ENCODE peak calls at places on chromosomes 12 and 14, in seven cellular contexts. L, O, N, T, A, J and G are unnamed samples.

GRCh38 chr14:29842228-29842627 is 85.4 kb downstream of the PRKD1 start:
- DNase-seq in O (no peak), J (no peak), N (no peak), T (no peak), A (no peak), L (no peak), G (no peak)

GRCh38 chr12:31843399-31844095 is 114.7 kb upstream of the AMN1 start:
- DNase-seq in J (no peak), A (no peak), L (no peak), T (no peak), O (no peak), N (no peak), G (no peak)

GRCh38 chr12:27237790-27238771 is 6.0 kb upstream of the STK38L start:
- DNase-seq in L (no peak), J (no peak), N (no peak), T (no peak), O (no peak), A (no peak), G (no peak)

GRCh38 chr14:105974902-105975301 is 448.5 kb downstream of the TMEM121 start:
- DNase-seq in O (no peak), T (no peak), J (no peak), L (peak), N (no peak), A (no peak), G (no peak)

GRCh38 chr12:94255428-94255827 is 107.1 kb downstream of the PLXNC1 start:
- DNase-seq in A (no peak), O (no peak), L (no peak), T (no peak), N (no peak), J (no peak), G (no peak)

GRCh38 chr12:132290203-132290540 is 39.2 kb downstream of the GALNT9 start:
- DNase-seq in T (no peak), N (peak), A (no peak), L (no peak), O (no peak), J (no peak), G (no peak)

GRCh38 chr14:91283666-91284065 is 39.2 kb upstream of the GPR68 start:
- DNase-seq in A (no peak), T (no peak), L (no peak), O (no peak), N (no peak), J (peak), G (no peak)

GRCh38 chr12:4628406-4628805 is 20.4 kb downstream of the AKAP3 start:
- DNase-seq in N (no peak), J (peak), L (no peak), A (no peak), O (no peak), T (no peak), G (no peak)

GRCh38 chr12:55823419-55823818 is 5.6 kb downstream of the ORMDL2 start:
- DNase-seq in N (no peak), O (no peak), T (no peak), A (no peak), L (no peak), J (no peak), G (no peak)

GRCh38 chr12:44063671-44064070 is 227.8 kb downstream of the TMEM117 start:
- DNase-seq in A (no peak), T (no peak), L (no peak), O (no peak), N (no peak), J (no peak), G (no peak)

GRCh38 chr12:3947781-3948180 is 74.6 kb upstream of the PARP11 start:
- DNase-seq in J (no peak), O (no peak), T (no peak), N (no peak), A (no peak), L (no peak), G (no peak)

GRCh38 chr14:61733972-61734371 is 28.2 kb upstream of the SNAPC1 start:
- DNase-seq in T (no peak), N (no peak), L (no peak), O (no peak), J (peak), A (no peak), G (no peak)

GRCh38 chr12:76078748-76079147 is 5.7 kb downstream of the NAP1L1 start:
- DNase-seq in A (no peak), T (no peak), L (no peak), J (no peak), O (no peak), N (no peak), G (no peak)

GRCh38 chr12:121676190-121676589 is 6.7 kb upstream of the MORN3 start:
- DNase-seq in O (no peak), T (no peak), J (no peak), N (no peak), L (no peak), A (no peak), G (no peak)

GRCh38 chr14:104889374-104889755 is 24.3 kb downstream of the CEP170B start:
- DNase-seq in T (no peak), N (no peak), J (no peak), L (no peak), A (no peak), O (peak), G (no peak)

GRCh38 chr14:68349900-68350323 is 443.0 kb downstream of the ZFP36L1 start:
- DNase-seq in L (no peak), O (no peak), A (peak), J (no peak), T (no peak), N (no peak), G (no peak)

GRCh38 chr14:54637829-54638446 is 71.0 kb downstream of the SAMD4A start:
- DNase-seq in J (peak), N (no peak), T (no peak), O (no peak), A (no peak), L (no peak), G (no peak)

GRCh38 chr12:51694146-51694545 is 103.1 kb downstream of the SCN8A start:
- DNase-seq in O (no peak), N (no peak), A (no peak), J (no peak), T (no peak), L (no peak), G (no peak)

GRCh38 chr12:89750821-89751227 is 42.2 kb upstream of the ATP2B1 start:
- DNase-seq in J (peak), N (no peak), O (no peak), A (no peak), L (no peak), T (no peak), G (no peak)

GRCh38 chr14:85313801-85314207 is 216.1 kb upstream of the FLRT2 start:
- DNase-seq in T (no peak), L (no peak), N (no peak), A (no peak), O (no peak), J (no peak), G (no peak)

GRCh38 chr12:78034025-78034424 is 203.3 kb downstream of the NAV3 start:
- DNase-seq in T (no peak), N (no peak), J (no peak), A (no peak), L (no peak), O (no peak), G (no peak)

GRCh38 chr12:26091837-26092236 is 33.0 kb downstream of the BHLHE41 start:
- DNase-seq in A (no peak), T (no peak), O (peak), L (no peak), N (peak), J (peak), G (no peak)

GRCh38 chr14:101006008-101006407 is 102.5 kb upstream of the RTL1 start:
- DNase-seq in T (no peak), N (no peak), J (no peak), A (no peak), O (no peak), L (no peak), G (no peak)